ENCODE peak calls at places on chromosomes 3 and 15, in six cellular contexts. One of them, this sample, is unnamed.

GRCh38 chr15:81357178-81357686 is 16.8 kb downstream of the TMC3 start:
- DNase-seq in hepatocyte: no peak
- DNase-seq in mesenchymal stem cell: no peak
- DNase-seq in neural progenitor cell: no peak
- DNase-seq in neuronal stem cell: no peak
- DNase-seq in IMR-90: no peak
- DNase-seq in this sample: no peak

GRCh38 chr15:45116006-45116481 is 1.9 kb downstream of the DUOXA2 start:
- DNase-seq in hepatocyte: no peak
- DNase-seq in mesenchymal stem cell: no peak
- DNase-seq in neural progenitor cell: no peak
- DNase-seq in neuronal stem cell: no peak
- DNase-seq in IMR-90: no peak
- DNase-seq in this sample: no peak

GRCh38 chr3:40387001-40387894 is at the start of gene ENTPD3:
- DNase-seq in hepatocyte: peak; percentile 67
- DNase-seq in mesenchymal stem cell: peak; percentile 29
- DNase-seq in neural progenitor cell: peak; percentile 66
- DNase-seq in neuronal stem cell: peak; percentile 15
- DNase-seq in IMR-90: no peak
- DNase-seq in this sample: peak; percentile 68

GRCh38 chr3:113261996-113262665 is 50.8 kb downstream of the BOC start:
- DNase-seq in hepatocyte: no peak
- DNase-seq in mesenchymal stem cell: no peak
- DNase-seq in neural progenitor cell: no peak
- DNase-seq in neuronal stem cell: no peak
- DNase-seq in IMR-90: no peak
- DNase-seq in this sample: no peak

GRCh38 chr3:195385526-195385925 is 57.3 kb downstream of the ACAP2 start:
- DNase-seq in hepatocyte: no peak
- DNase-seq in mesenchymal stem cell: peak; percentile 37
- DNase-seq in neural progenitor cell: peak; percentile 54
- DNase-seq in neuronal stem cell: peak; percentile 18
- DNase-seq in IMR-90: peak; percentile 23
- DNase-seq in this sample: peak; percentile 56

GRCh38 chr3:46301122-46301835 is 52.6 kb upstream of the CCR2 start:
- DNase-seq in hepatocyte: no peak
- DNase-seq in mesenchymal stem cell: no peak
- DNase-seq in neural progenitor cell: no peak
- DNase-seq in neuronal stem cell: no peak
- DNase-seq in IMR-90: no peak
- DNase-seq in this sample: no peak

GRCh38 chr3:42012378-42012934 is 50.6 kb upstream of the ULK4 start:
- DNase-seq in hepatocyte: no peak
- DNase-seq in mesenchymal stem cell: no peak
- DNase-seq in neural progenitor cell: no peak
- DNase-seq in neuronal stem cell: no peak
- DNase-seq in IMR-90: no peak
- DNase-seq in this sample: no peak

GRCh38 chr15:92583311-92584034 is 72.1 kb downstream of the FAM174B start:
- DNase-seq in hepatocyte: no peak
- DNase-seq in mesenchymal stem cell: no peak
- DNase-seq in neural progenitor cell: no peak
- DNase-seq in neuronal stem cell: no peak
- DNase-seq in IMR-90: no peak
- DNase-seq in this sample: no peak

GRCh38 chr15:36887214-36888017 is 212.9 kb downstream of the MEIS2 start:
- DNase-seq in hepatocyte: peak; percentile 30
- DNase-seq in mesenchymal stem cell: peak; percentile 22
- DNase-seq in neural progenitor cell: peak; percentile 66
- DNase-seq in neuronal stem cell: peak; percentile 47
- DNase-seq in IMR-90: no peak
- DNase-seq in this sample: no peak

GRCh38 chr15:66080791-66081475 is 172.6 kb downstream of the MEGF11 start:
- DNase-seq in hepatocyte: peak; percentile 84
- DNase-seq in mesenchymal stem cell: peak; percentile 52
- DNase-seq in neural progenitor cell: peak; percentile 66
- DNase-seq in neuronal stem cell: no peak
- DNase-seq in IMR-90: peak; percentile 58
- DNase-seq in this sample: no peak

GRCh38 chr15:32134777-32135307 is 104.5 kb downstream of the CHRNA7 start:
- DNase-seq in hepatocyte: no peak
- DNase-seq in mesenchymal stem cell: no peak
- DNase-seq in neural progenitor cell: no peak
- DNase-seq in neuronal stem cell: no peak
- DNase-seq in IMR-90: no peak
- DNase-seq in this sample: no peak

GRCh38 chr15:56759450-56759845 is 26.1 kb upstream of the ZNF280D start:
- DNase-seq in hepatocyte: no peak
- DNase-seq in mesenchymal stem cell: peak; percentile 89
- DNase-seq in neural progenitor cell: no peak
- DNase-seq in neuronal stem cell: no peak
- DNase-seq in IMR-90: peak; percentile 98
- DNase-seq in this sample: peak; percentile 72

GRCh38 chr3:30354513-30354912 is 251.9 kb upstream of the TGFBR2 start:
- DNase-seq in hepatocyte: no peak
- DNase-seq in mesenchymal stem cell: no peak
- DNase-seq in neural progenitor cell: no peak
- DNase-seq in neuronal stem cell: no peak
- DNase-seq in IMR-90: no peak
- DNase-seq in this sample: no peak

GRCh38 chr3:12193485-12194165 is 34.9 kb upstream of the TIMP4 start:
- DNase-seq in hepatocyte: peak; percentile 73
- DNase-seq in mesenchymal stem cell: peak; percentile 99
- DNase-seq in neural progenitor cell: no peak
- DNase-seq in neuronal stem cell: no peak
- DNase-seq in IMR-90: peak; percentile 100
- DNase-seq in this sample: peak; percentile 99

GRCh38 chr3:175495331-175495730 is 636.2 kb downstream of the NAALADL2 start:
- DNase-seq in hepatocyte: no peak
- DNase-seq in mesenchymal stem cell: no peak
- DNase-seq in neural progenitor cell: no peak
- DNase-seq in neuronal stem cell: no peak
- DNase-seq in IMR-90: no peak
- DNase-seq in this sample: no peak

GRCh38 chr3:192246847-192247520 is 480.4 kb downstream of the FGF12 start:
- DNase-seq in hepatocyte: no peak
- DNase-seq in mesenchymal stem cell: no peak
- DNase-seq in neural progenitor cell: no peak
- DNase-seq in neuronal stem cell: no peak
- DNase-seq in IMR-90: no peak
- DNase-seq in this sample: no peak

GRCh38 chr15:91049378-91050127 is 27.2 kb upstream of the VPS33B start:
- DNase-seq in hepatocyte: peak; percentile 73
- DNase-seq in mesenchymal stem cell: peak; percentile 67
- DNase-seq in neural progenitor cell: peak; percentile 70
- DNase-seq in neuronal stem cell: peak; percentile 36
- DNase-seq in IMR-90: peak; percentile 53
- DNase-seq in this sample: peak; percentile 74

GRCh38 chr3:185272051-185272450 is 18.2 kb upstream of the EHHADH start:
- DNase-seq in hepatocyte: no peak
- DNase-seq in mesenchymal stem cell: no peak
- DNase-seq in neural progenitor cell: no peak
- DNase-seq in neuronal stem cell: no peak
- DNase-seq in IMR-90: peak; percentile 42
- DNase-seq in this sample: no peak

GRCh38 chr15:73872370-73872769 is 994 bp upstream of the TBC1D21 start:
- DNase-seq in hepatocyte: no peak
- DNase-seq in mesenchymal stem cell: no peak
- DNase-seq in neural progenitor cell: no peak
- DNase-seq in neuronal stem cell: no peak
- DNase-seq in IMR-90: peak; percentile 18
- DNase-seq in this sample: peak; percentile 7

GRCh38 chr15:42324308-42324707 is 35.0 kb upstream of the CAPN3 start:
- DNase-seq in hepatocyte: no peak
- DNase-seq in mesenchymal stem cell: peak; percentile 88
- DNase-seq in neural progenitor cell: no peak
- DNase-seq in neuronal stem cell: no peak
- DNase-seq in IMR-90: peak; percentile 86
- DNase-seq in this sample: peak; percentile 77

GRCh38 chr15:85754993-85755392 is 39.7 kb downstream of the KLHL25 start:
- DNase-seq in hepatocyte: no peak
- DNase-seq in mesenchymal stem cell: no peak
- DNase-seq in neural progenitor cell: no peak
- DNase-seq in neuronal stem cell: no peak
- DNase-seq in IMR-90: peak; percentile 13
- DNase-seq in this sample: no peak

GRCh38 chr3:154023148-154023547 is 98.0 kb upstream of the ARHGEF26 start:
- DNase-seq in hepatocyte: peak; percentile 68
- DNase-seq in mesenchymal stem cell: no peak
- DNase-seq in neural progenitor cell: no peak
- DNase-seq in neuronal stem cell: no peak
- DNase-seq in IMR-90: no peak
- DNase-seq in this sample: no peak

GRCh38 chr15:43518073-43518761 is 809 bp downstream of the MAP1A start:
- DNase-seq in hepatocyte: peak; percentile 53
- DNase-seq in mesenchymal stem cell: peak; percentile 63
- DNase-seq in neural progenitor cell: peak; percentile 70
- DNase-seq in neuronal stem cell: no peak
- DNase-seq in IMR-90: peak; percentile 63
- DNase-seq in this sample: no peak

GRCh38 chr3:187748050-187748481 is 2.8 kb upstream of the BCL6 start:
- DNase-seq in hepatocyte: peak; percentile 94
- DNase-seq in mesenchymal stem cell: peak; percentile 87
- DNase-seq in neural progenitor cell: peak; percentile 95
- DNase-seq in neuronal stem cell: peak; percentile 96
- DNase-seq in IMR-90: peak; percentile 78
- DNase-seq in this sample: peak; percentile 96

GRCh38 chr3:126321490-126321889 is 35.7 kb downstream of the KLF15 start:
- DNase-seq in hepatocyte: no peak
- DNase-seq in mesenchymal stem cell: no peak
- DNase-seq in neural progenitor cell: no peak
- DNase-seq in neuronal stem cell: no peak
- DNase-seq in IMR-90: no peak
- DNase-seq in this sample: no peak

GRCh38 chr3:161672478-161672877 is 175.9 kb downstream of the OTOL1 start:
- DNase-seq in hepatocyte: no peak
- DNase-seq in mesenchymal stem cell: no peak
- DNase-seq in neural progenitor cell: no peak
- DNase-seq in neuronal stem cell: no peak
- DNase-seq in IMR-90: no peak
- DNase-seq in this sample: no peak

GRCh38 chr15:73881539-73882320 is 8.4 kb downstream of the TBC1D21 start:
- DNase-seq in hepatocyte: no peak
- DNase-seq in mesenchymal stem cell: no peak
- DNase-seq in neural progenitor cell: no peak
- DNase-seq in neuronal stem cell: no peak
- DNase-seq in IMR-90: no peak
- DNase-seq in this sample: no peak

GRCh38 chr3:48897401-48898376 is 993 bp downstream of the SLC25A20 start:
- DNase-seq in hepatocyte: peak; percentile 36
- DNase-seq in mesenchymal stem cell: peak; percentile 61
- DNase-seq in neural progenitor cell: no peak
- DNase-seq in neuronal stem cell: no peak
- DNase-seq in IMR-90: no peak
- DNase-seq in this sample: peak; percentile 32
- H2AFZ ChIP-seq in hepatocyte: peak overlapping the region; percentile 96
- H2AFZ ChIP-seq in mesenchymal stem cell: peak overlapping the region; percentile 95
- H2AFZ ChIP-seq in neural progenitor cell: peak overlapping the region; percentile 69
- H2AFZ ChIP-seq in neuronal stem cell: peak overlapping the region; percentile 99
- H2AFZ ChIP-seq in IMR-90: peak overlapping the region; percentile 99
- H2AFZ ChIP-seq in this sample: peak overlapping the region; percentile 93

GRCh38 chr15:78073026-78073425 is 4.5 kb downstream of the TBC1D2B start:
- DNase-seq in hepatocyte: no peak
- DNase-seq in mesenchymal stem cell: peak; percentile 63
- DNase-seq in neural progenitor cell: no peak
- DNase-seq in neuronal stem cell: no peak
- DNase-seq in IMR-90: no peak
- DNase-seq in this sample: no peak

GRCh38 chr15:78071378-78071777 is 6.1 kb downstream of the TBC1D2B start:
- DNase-seq in hepatocyte: no peak
- DNase-seq in mesenchymal stem cell: no peak
- DNase-seq in neural progenitor cell: no peak
- DNase-seq in neuronal stem cell: no peak
- DNase-seq in IMR-90: no peak
- DNase-seq in this sample: no peak

GRCh38 chr15:78070049-78070698 is 7.3 kb downstream of the TBC1D2B start:
- DNase-seq in hepatocyte: no peak
- DNase-seq in mesenchymal stem cell: peak; percentile 32
- DNase-seq in neural progenitor cell: no peak
- DNase-seq in neuronal stem cell: no peak
- DNase-seq in IMR-90: no peak
- DNase-seq in this sample: peak; percentile 45

GRCh38 chr15:78069630-78070029 is 7.9 kb downstream of the TBC1D2B start:
- DNase-seq in hepatocyte: no peak
- DNase-seq in mesenchymal stem cell: peak; percentile 21
- DNase-seq in neural progenitor cell: no peak
- DNase-seq in neuronal stem cell: no peak
- DNase-seq in IMR-90: no peak
- DNase-seq in this sample: no peak

GRCh38 chr15:78072080-78072892 is 5.2 kb downstream of the TBC1D2B start:
- DNase-seq in hepatocyte: peak; percentile 78
- DNase-seq in mesenchymal stem cell: peak; percentile 94
- DNase-seq in neural progenitor cell: no peak
- DNase-seq in neuronal stem cell: no peak
- DNase-seq in IMR-90: peak; percentile 66
- DNase-seq in this sample: no peak
- H3K27ac ChIP-seq in hepatocyte: peak overlapping the region; percentile 89
- H3K27ac ChIP-seq in mesenchymal stem cell: peak overlapping the region; percentile 80
- H3K27ac ChIP-seq in neural progenitor cell: no peak overlapping the region
- H3K27ac ChIP-seq in neuronal stem cell: no peak overlapping the region
- H3K27ac ChIP-seq in IMR-90: peak overlapping the region; percentile 65
- H3K27ac ChIP-seq in this sample: no peak overlapping the region

DNA sequence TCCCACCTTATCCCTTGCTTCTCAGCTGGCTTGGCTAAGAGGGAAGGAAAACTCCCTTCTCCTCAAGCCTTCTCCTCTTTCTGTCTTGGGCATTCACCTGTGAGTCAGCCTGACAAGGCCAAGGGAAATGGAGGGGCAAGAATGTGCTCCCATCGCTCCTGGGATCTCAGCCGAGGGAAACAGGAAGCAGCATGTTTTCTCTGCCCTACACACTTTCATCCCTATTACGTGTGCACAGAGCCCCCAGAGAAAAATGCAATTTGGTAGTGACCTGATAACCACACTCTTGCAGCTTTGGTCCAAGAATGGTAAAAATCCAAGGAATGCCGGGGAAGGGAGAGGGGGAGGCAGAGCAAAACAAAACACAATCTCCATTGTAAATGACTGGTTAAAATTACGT is 32.9 kb upstream of the MTMR10 start:
- DNase-seq in hepatocyte: peak; percentile 64
- DNase-seq in mesenchymal stem cell: peak; percentile 53
- DNase-seq in neural progenitor cell: peak; percentile 41
- DNase-seq in neuronal stem cell: peak; percentile 36
- DNase-seq in IMR-90: peak; percentile 99
- DNase-seq in this sample: peak; percentile 32
- H2AFZ ChIP-seq in hepatocyte: peak overlapping the region; percentile 1
- H2AFZ ChIP-seq in mesenchymal stem cell: peak overlapping the region; percentile 3
- H2AFZ ChIP-seq in neural progenitor cell: no peak overlapping the region
- H2AFZ ChIP-seq in neuronal stem cell: peak overlapping the region; percentile 63
- H2AFZ ChIP-seq in IMR-90: peak overlapping the region; percentile 73
- H2AFZ ChIP-seq in this sample: peak overlapping the region; percentile 37

DNA sequence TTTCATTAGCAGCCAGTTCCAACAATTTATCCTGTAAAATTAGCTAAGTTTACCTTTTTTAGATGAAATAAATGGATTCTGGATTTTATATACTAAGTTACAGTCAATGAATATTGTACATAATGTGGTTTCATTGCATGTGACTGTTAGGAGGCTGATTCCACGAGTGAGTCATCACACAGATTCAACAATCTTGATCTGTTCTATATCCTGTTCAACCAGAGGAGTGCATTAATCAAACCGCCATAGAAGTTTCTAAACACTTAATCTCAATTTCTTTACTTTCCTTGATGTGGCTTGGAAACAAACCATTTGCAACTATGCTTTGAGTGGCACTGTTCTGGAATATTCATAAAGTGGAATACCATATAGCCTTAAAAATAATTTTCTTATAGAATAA is 15.3 kb downstream of the DNAJC13 start:
- DNase-seq in hepatocyte: peak; percentile 14
- DNase-seq in mesenchymal stem cell: peak; percentile 91
- DNase-seq in neural progenitor cell: no peak
- DNase-seq in neuronal stem cell: no peak
- DNase-seq in IMR-90: peak; percentile 93
- DNase-seq in this sample: peak; percentile 64
- H3K27ac ChIP-seq in hepatocyte: peak overlapping the region; percentile 2
- H3K27ac ChIP-seq in mesenchymal stem cell: peak overlapping the region; percentile 26
- H3K27ac ChIP-seq in neural progenitor cell: no peak overlapping the region
- H3K27ac ChIP-seq in neuronal stem cell: no peak overlapping the region
- H3K27ac ChIP-seq in IMR-90: peak overlapping the region; percentile 43
- H3K27ac ChIP-seq in this sample: peak overlapping the region; percentile 31